ENCODE peak calls at places on chromosomes 7 and 10, in six cellular contexts. B is IMR-90, F is GM12878, S is K562, L is HepG2, W is SK-N-SH. E is an unnamed sample.

GRCh38 chr10:5574642-5575131 is 49.9 kb downstream of the CALML3 start:
- DNase-seq in B (no peak), F (no peak), S (no peak), L (no peak), W (no peak), E (no peak)

GRCh38 chr10:42753126-42753506 is 29.5 kb upstream of the BMS1 start:
- DNase-seq in B (peak; percentile 55), F (no peak), S (peak; percentile 82), L (no peak), W (peak; percentile 80), E (peak; percentile 75)

GRCh38 chr10:60384708-60385398 is 4.8 kb downstream of the ANK3 start:
- DNase-seq in B (peak; percentile 98), F (no peak), S (no peak), L (no peak), W (no peak), E (peak; percentile 37)

GRCh38 chr10:53770903-53771302 is 998.3 kb upstream of the MBL2 start:
- DNase-seq in B (no peak), F (no peak), S (no peak), L (no peak), W (peak; percentile 9), E (no peak)

GRCh38 chr10:100562806-100563293 is 27.1 kb downstream of the HIF1AN start:
- DNase-seq in B (peak; percentile 37), F (no peak), S (peak; percentile 48), L (peak; percentile 12), W (peak; percentile 72), E (peak; percentile 48)

GRCh38 chr7:98662289-98662688 is 45.2 kb downstream of the NPTX2 start:
- DNase-seq in B (no peak), F (no peak), S (no peak), L (no peak), W (no peak), E (no peak)

GRCh38 chr10:74035324-74035723 is 37.4 kb downstream of the VCL start:
- DNase-seq in B (peak; percentile 49), F (no peak), S (no peak), L (no peak), W (no peak), E (no peak)

GRCh38 chr7:156820445-156821063 is 72.4 kb downstream of the LMBR1 start:
- DNase-seq in B (no peak), F (no peak), S (no peak), L (no peak), W (no peak), E (no peak)

GRCh38 chr7:38451840-38452239 is 178.4 kb upstream of the TARP start:
- DNase-seq in B (peak; percentile 62), F (no peak), S (peak; percentile 9), L (peak; percentile 1), W (peak; percentile 36), E (peak; percentile 9)

GRCh38 chr7:116512524-116513188 is 12.2 kb upstream of the CAV1 start:
- DNase-seq in B (peak; percentile 76), F (no peak), S (no peak), L (no peak), W (no peak), E (no peak)

GRCh38 chr10:128028508-128029279 is 97.5 kb downstream of the MKI67 start:
- DNase-seq in B (no peak), F (no peak), S (no peak), L (no peak), W (no peak), E (no peak)

GRCh38 chr10:10967029-10967428 is 50.6 kb upstream of the CELF2 start:
- DNase-seq in B (no peak), F (no peak), S (no peak), L (no peak), W (no peak), E (no peak)

GRCh38 chr10:74347522-74347921 is 196.5 kb downstream of the ADK start:
- DNase-seq in B (no peak), F (no peak), S (no peak), L (peak; percentile 30), W (no peak), E (no peak)

GRCh38 chr7:106535234-106536026 is 125.5 kb downstream of the CCDC71L start:
- DNase-seq in B (no peak), F (no peak), S (no peak), L (no peak), W (no peak), E (no peak)

GRCh38 chr10:133159950-133160812 is at the start of gene KNDC1:
- DNase-seq in B (peak; percentile 17), F (no peak), S (peak; percentile 47), L (no peak), W (peak; percentile 93), E (no peak)

GRCh38 chr10:62554632-62555199 is 180.5 kb downstream of the ZNF365 start:
- DNase-seq in B (peak; percentile 52), F (no peak), S (peak; percentile 38), L (peak; percentile 16), W (peak; percentile 33), E (no peak)

GRCh38 chr7:87575521-87575920 is 25.2 kb downstream of the ABCB1 start:
- DNase-seq in B (peak; percentile 7), F (no peak), S (peak; percentile 6), L (no peak), W (no peak), E (no peak)

DNA sequence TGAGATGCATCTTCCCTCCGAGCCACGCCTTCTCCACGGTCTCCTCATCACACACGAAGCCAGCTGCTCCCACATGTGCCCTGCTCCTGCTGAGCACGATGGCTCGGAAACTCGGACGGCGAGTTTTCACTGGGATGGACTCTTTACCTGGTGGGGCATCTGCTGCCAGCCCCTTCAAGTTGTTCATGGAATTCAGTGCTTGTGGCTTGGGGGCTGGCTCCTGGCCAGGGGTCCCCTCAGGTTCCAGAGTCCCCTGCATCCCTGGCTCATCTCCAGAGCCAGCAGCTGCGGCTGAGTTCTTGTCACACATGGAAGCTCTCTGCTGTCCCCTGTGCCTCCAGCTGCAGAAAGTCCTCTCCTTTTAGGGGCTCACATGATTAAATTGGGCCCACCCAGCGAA is 654.0 kb downstream of the SDK1 start:
- DNase-seq in B (no peak), F (no peak), S (no peak), L (no peak), W (peak; percentile 44), E (no peak)
- TF ChIP-seq RAD21 in B (no peak), F (no peak), S (no peak), L (no peak), W (no peak), E (no peak)

DNA sequence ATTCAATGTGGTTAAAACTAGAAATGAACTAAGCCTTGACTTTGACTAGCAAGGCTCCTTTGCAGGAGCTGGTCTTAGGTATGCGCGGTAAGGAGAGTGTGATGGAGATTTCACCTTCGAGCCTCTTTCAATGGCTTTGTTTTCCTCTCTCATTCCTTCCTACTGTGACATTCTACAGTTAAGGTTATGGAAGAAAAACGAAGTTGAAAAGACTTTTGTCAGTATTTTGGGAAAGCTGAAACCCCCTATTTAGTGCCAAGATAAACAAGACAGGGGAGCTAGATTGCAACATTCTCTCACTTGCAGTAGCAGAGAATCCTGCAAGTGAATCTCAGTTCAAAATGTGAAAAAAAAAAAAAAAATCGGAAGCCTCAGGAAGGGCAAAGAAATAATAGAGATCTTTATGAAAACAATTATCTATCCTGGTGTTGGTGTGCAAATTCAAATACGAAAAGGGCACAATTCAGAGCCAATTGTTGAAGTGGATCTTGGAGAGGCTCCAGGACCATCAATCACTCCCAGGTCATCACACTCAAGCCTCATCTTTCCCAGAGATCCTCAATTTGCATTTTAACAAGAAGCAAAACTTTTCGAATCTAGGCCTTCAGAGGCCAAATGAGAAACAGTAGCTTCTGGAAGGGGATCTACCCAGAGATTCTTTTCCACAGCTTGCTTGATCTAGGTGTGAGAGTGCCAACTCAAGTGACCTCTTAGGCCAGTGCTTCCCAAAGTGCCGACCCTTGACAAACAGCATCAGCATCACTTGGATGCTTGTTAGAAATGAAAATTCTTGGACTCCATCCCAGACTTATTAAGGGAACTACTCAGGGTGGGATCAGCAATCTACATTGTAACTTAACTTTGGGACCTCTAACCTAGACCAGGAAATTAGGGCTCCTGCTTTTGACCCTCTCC is 163.8 kb downstream of the INHBA start:
- DNase-seq in B (peak; percentile 50), F (no peak), S (no peak), L (no peak), W (no peak), E (no peak)
- TF ChIP-seq SMC3 in B (no peak), F (no peak), S (no peak), L (no peak), W (no peak), E (no peak)

GRCh38 chr7:44368455-44368854 is 43.1 kb upstream of the CAMK2B start:
- DNase-seq in B (no peak), F (no peak), S (no peak), L (no peak), W (no peak), E (no peak)
- TF ChIP-seq RAD21 in B (no peak), F (no peak), S (no peak), L (no peak), W (no peak), E (no peak)

DNA sequence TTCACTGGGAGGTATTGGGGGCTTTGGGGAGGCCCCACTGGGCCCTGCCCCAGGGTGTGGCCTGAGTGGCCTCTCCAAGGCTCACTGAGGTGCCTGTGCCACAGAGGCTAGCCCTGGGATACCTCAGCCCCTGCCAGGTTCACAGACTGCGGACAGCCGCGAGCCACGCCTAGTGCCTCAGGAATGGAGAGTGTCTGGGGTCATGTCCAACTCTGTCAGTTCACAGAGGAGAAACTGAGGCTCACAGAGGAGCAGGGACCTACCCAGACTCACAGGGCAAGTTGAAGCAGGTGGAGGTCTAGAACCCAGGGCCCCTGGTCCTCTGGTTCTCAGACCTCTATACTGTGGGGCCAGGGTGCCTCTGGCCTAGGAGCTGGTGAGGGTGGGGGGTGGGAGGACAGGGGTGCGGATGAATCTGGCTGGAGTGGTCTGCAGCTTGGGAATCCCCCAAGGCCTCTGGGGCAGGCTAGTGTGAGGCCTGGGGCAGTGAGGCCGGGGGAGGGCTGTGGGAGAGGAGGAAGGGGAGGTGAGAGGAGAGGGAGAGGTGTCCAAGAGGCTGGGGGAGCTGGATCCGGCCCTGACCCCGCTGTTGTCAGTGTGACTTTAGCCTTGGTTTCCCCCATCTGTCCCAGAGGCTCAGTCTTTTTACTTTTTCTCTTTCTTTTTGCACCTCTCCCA is 20.0 kb downstream of the NEURL1 start:
- DNase-seq in B (no peak), F (no peak), S (no peak), L (no peak), W (peak; percentile 16), E (no peak)
- TF ChIP-seq SMC3 in B (no peak), F (no peak), S (no peak), L (no peak), W (no peak), E (no peak)

GRCh38 chr7:105003275-105003674 is 10.7 kb upstream of the KMT2E start:
- DNase-seq in B (peak; percentile 82), F (no peak), S (no peak), L (no peak), W (no peak), E (no peak)
- TF ChIP-seq RAD21 in B (no peak), F (no peak), S (no peak), L (no peak), W (no peak), E (no peak)

GRCh38 chr7:111137296-111138195 is 46.6 kb downstream of the LRRN3 start:
- DNase-seq in B (peak; percentile 54), F (no peak), S (no peak), L (no peak), W (no peak), E (no peak)
- TF ChIP-seq SMC3 in B (no peak), F (no peak), S (no peak), L (no peak), W (no peak), E (no peak)

DNA sequence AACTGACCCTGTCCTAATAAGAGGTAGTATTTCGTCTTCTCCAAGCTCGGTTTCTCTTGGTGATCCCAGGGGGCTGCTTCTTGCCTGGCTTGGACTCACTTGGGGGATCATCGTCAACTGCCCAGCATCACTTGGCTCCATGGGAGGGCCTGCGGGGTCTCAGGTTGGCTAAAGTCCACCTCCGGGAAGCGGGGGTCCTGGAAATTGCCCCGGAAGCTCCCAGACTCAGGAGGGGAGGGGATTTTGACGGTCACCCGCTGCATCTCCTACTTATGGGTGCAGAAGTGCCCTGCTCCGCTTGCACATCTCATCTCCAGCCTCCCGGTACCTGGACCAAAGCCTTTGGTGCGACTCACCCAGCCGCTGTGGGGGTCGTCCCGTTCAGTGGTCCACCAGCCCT is 18.7 kb downstream of the KCNK18 start:
- DNase-seq in B (no peak), F (no peak), S (no peak), L (no peak), W (no peak), E (no peak)
- TF ChIP-seq RAD21 in B (no peak), F (no peak), S (no peak), L (no peak), W (no peak), E (no peak)